ENCODE peak calls at places on chromosomes 6 and 20, in nine cellular contexts. X is WERI-Rb-1; N is right lobe of liver; C is heart left ventricle; F is uterus; Y is cardiac muscle cell; O is naive thymus-derived CD4-positive, alpha-beta T cell; S is CD4-positive, alpha-beta memory T cell; H is spleen. T is an unnamed sample.

GRCh38 chr6:32954983-32955802 is 2.3 kb upstream of the HLA-DMA start:
- DNase-seq in N (no peak), S (peak; percentile 35), Y (peak; percentile 26), X (peak; percentile 62), H (no peak), F (no peak), C (no peak), O (peak; percentile 34), T (no peak)

GRCh38 chr6:128731249-128732165 is 151.4 kb upstream of the LAMA2 start:
- DNase-seq in O (peak; percentile 4), N (no peak), S (no peak), F (no peak), X (peak; percentile 11), C (no peak), H (no peak), Y (peak; percentile 68), T (no peak)

GRCh38 chr6:116335612-116336011 is 35.1 kb upstream of the DSE start:
- DNase-seq in X (no peak), C (no peak), N (no peak), H (no peak), O (no peak), S (no peak), F (no peak), Y (no peak), T (no peak)

GRCh38 chr6:45478235-45478634 is 100.5 kb upstream of the SUPT3H start:
- DNase-seq in C (no peak), Y (peak; percentile 62), N (no peak), O (no peak), S (no peak), F (no peak), X (no peak), H (no peak), T (no peak)

GRCh38 chr20:9458075-9458818 is 56.1 kb upstream of the LAMP5 start:
- DNase-seq in X (peak; percentile 15), Y (peak; percentile 11), F (no peak), O (no peak), N (no peak), S (no peak), C (no peak), H (no peak), T (no peak)

GRCh38 chr6:125780540-125781306 is 10.0 kb upstream of the NCOA7 start:
- DNase-seq in N (peak; percentile 71), F (peak; percentile 48), Y (peak; percentile 91), C (peak; percentile 66), O (peak; percentile 80), S (peak; percentile 78), H (peak; percentile 88), X (peak; percentile 32), T (peak; percentile 25)

GRCh38 chr6:32638521-32639219 is 1.5 kb downstream of the HLA-DQA1 start:
- DNase-seq in X (no peak), S (no peak), Y (no peak), H (no peak), C (no peak), F (no peak), O (no peak), N (no peak), T (no peak)

GRCh38 chr6:168681748-168682147 is 240.8 kb downstream of the SMOC2 start:
- DNase-seq in H (no peak), F (no peak), X (no peak), S (no peak), C (no peak), O (no peak), Y (no peak), N (no peak), T (no peak)

GRCh38 chr20:10714236-10714975 is 40.6 kb upstream of the JAG1 start:
- DNase-seq in H (no peak), N (no peak), S (no peak), X (no peak), C (no peak), O (no peak), F (no peak), Y (no peak), T (no peak)

GRCh38 chr6:147133669-147134068 is 70.5 kb upstream of the STXBP5 start:
- DNase-seq in O (no peak), F (no peak), X (no peak), S (no peak), N (no peak), C (no peak), H (no peak), Y (no peak), T (no peak)

GRCh38 chr20:13718161-13718560 is 66.6 kb downstream of the ESF1 start:
- DNase-seq in O (no peak), Y (no peak), S (no peak), N (no peak), X (no peak), F (no peak), C (no peak), H (no peak), T (no peak)

GRCh38 chr6:169317441-169318202 is 64.0 kb upstream of the THBS2 start:
- DNase-seq in C (no peak), F (no peak), X (no peak), O (no peak), S (no peak), H (no peak), Y (no peak), N (no peak), T (no peak)

GRCh38 chr6:13952101-13952500 is 27.3 kb downstream of the RNF182 start:
- DNase-seq in H (no peak), Y (no peak), S (no peak), F (no peak), X (peak; percentile 90), O (no peak), N (no peak), C (no peak), T (no peak)

GRCh38 chr6:109269057-109269456 is 113.2 kb downstream of the CD164 start:
- DNase-seq in C (no peak), F (no peak), S (no peak), Y (no peak), X (no peak), N (no peak), O (no peak), H (no peak), T (no peak)

GRCh38 chr6:5438882-5439584 is 177.7 kb downstream of the FARS2 start:
- DNase-seq in Y (no peak), S (no peak), F (no peak), X (no peak), C (no peak), O (no peak), N (no peak), H (no peak), T (no peak)

GRCh38 chr20:41329435-41330342 is 10.9 kb upstream of the LPIN3 start:
- DNase-seq in H (peak; percentile 90), C (peak; percentile 83), Y (peak; percentile 93), N (peak; percentile 62), O (peak; percentile 51), S (peak; percentile 39), F (peak; percentile 76), X (no peak), T (no peak)

GRCh38 chr6:131657630-131658111 is 20.6 kb downstream of the ENPP3 start:
- DNase-seq in S (no peak), N (no peak), H (no peak), Y (peak; percentile 40), C (no peak), O (no peak), X (no peak), F (no peak), T (no peak)

GRCh38 chr6:43935921-43936320 is 165.9 kb downstream of the VEGFA start:
- DNase-seq in S (no peak), H (peak; percentile 41), O (no peak), N (peak; percentile 22), Y (no peak), X (peak; percentile 3), F (no peak), C (no peak), T (no peak)

GRCh38 chr6:74268821-74269600 is 573.0 kb downstream of the CD109 start:
- DNase-seq in O (no peak), F (no peak), Y (no peak), S (no peak), H (no peak), N (no peak), C (no peak), X (no peak), T (no peak)

GRCh38 chr20:59163641-59164530 is at the start of gene ZNF831:
- DNase-seq in S (peak; percentile 78), Y (no peak), N (no peak), C (no peak), O (peak; percentile 79), X (no peak), H (no peak), F (no peak), T (no peak)

DNA sequence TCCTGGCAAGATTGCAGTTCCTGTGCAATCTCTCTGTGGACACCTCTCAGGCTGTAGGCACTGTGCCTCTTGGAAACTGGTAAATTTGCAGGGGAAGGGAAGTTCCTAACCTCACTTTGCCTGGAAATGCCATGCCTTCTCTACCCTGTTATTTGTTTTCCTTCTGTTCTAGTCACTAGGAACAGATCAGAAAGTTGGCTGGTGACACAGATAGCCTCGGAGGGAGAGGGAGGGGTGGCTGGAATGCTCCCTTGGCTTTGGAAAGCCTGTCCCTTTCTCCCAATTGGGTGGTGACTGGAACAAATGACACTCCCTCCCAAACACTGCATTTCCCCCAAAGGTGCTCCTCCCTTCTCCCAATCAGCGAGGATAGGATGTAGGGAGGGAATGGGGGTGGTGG is 131.5 kb upstream of the F13A1 start:
- DNase-seq in S (no peak), H (no peak), O (no peak), N (no peak), F (no peak), Y (no peak), X (no peak), C (peak; percentile 26), T (no peak)
- H3K36me3 ChIP-seq in S (no peaks in the 10 kb centered on the region), H (no peaks in the 10 kb centered on the region), O (no peaks in the 10 kb centered on the region), N (no peaks in the 10 kb centered on the region), F (no peaks in the 10 kb centered on the region), Y (no peaks in the 10 kb centered on the region), X (no peaks in the 10 kb centered on the region), C (no peaks in the 10 kb centered on the region), T (no peaks in the 10 kb centered on the region)

GRCh38 chr6:156190270-156190669 is 586.9 kb upstream of the ARID1B start:
- DNase-seq in S (no peak), N (no peak), O (no peak), H (peak; percentile 70), X (no peak), Y (no peak), C (no peak), F (no peak), T (no peak)
- H3K27me3 ChIP-seq in S (no peaks in the 10 kb centered on the region), N (no peaks in the 10 kb centered on the region), O (no peaks in the 10 kb centered on the region), H (no peaks in the 10 kb centered on the region), X (no peaks in the 10 kb centered on the region), Y (no peaks in the 10 kb centered on the region), C (no peaks in the 10 kb centered on the region), F (no peaks in the 10 kb centered on the region), T (no peaks in the 10 kb centered on the region)

DNA sequence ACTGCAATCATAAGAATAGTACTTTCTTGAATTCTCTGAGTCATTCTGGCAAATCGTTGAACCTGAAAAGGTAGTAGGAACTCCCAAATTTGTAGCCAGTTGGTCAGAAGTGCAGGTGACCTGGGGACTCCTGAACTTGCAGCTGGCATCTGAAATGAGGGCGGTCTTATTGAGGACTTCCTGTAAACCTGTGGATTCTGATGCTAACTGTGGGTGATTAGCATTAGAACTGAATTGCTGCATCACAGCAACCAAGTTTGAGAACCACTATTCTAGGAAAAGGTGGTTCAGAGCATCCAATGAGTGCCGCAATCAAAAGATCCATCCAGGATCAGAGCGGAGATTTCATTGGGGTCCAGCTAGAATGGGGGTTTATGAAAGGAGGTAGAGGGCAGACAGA is 50.2 kb upstream of the UTRN start:
- DNase-seq in X (no peak), N (no peak), H (no peak), O (no peak), F (no peak), C (no peak), Y (no peak), S (no peak), T (no peak)
- H3K27ac ChIP-seq in X (no peak overlapping the region), N (no peak overlapping the region), H (no peak overlapping the region), O (no peak overlapping the region), F (no peak overlapping the region), C (no peak overlapping the region), Y (no peak overlapping the region), S (no peak overlapping the region), T (no peak overlapping the region)

GRCh38 chr6:151021878-151022277 is 156.4 kb downstream of the MTHFD1L start:
- DNase-seq in H (no peak), Y (peak; percentile 14), X (no peak), S (no peak), C (no peak), O (no peak), N (no peak), F (no peak), T (no peak)
- H3K36me3 ChIP-seq in H (peaks cover 28% of the 10 kb centered on the region), Y (peaks cover 2% of the 10 kb centered on the region), X (peaks cover 2% of the 10 kb centered on the region), S (peaks cover 6% of the 10 kb centered on the region), C (no peaks in the 10 kb centered on the region), O (no peaks in the 10 kb centered on the region), N (no peaks in the 10 kb centered on the region), F (no peaks in the 10 kb centered on the region), T (peaks cover 7% of the 10 kb centered on the region)

T was measured in effector memory CD4-positive, alpha-beta T cell.